ENCODE peak calls at places on chromosomes 4 and X, in six cellular contexts. One of them, this sample, is unnamed.
A peak's percentile ranks its signal among the peaks of the same experiment; 100 is the strongest.

GRCh38 chrX:123835661-123836371 is 24.0 kb upstream of the XIAP start:
- DNase-seq in HepG2: no peak
- DNase-seq in H1: no peak
- DNase-seq in endothelial cell of umbilical vein: peak; percentile 31
- DNase-seq in A549: peak; percentile 78
- DNase-seq in K562: no peak
- DNase-seq in this sample: no peak

GRCh38 chr4:184231573-184231972 is 13.9 kb upstream of the ENPP6 start:
- DNase-seq in HepG2: no peak
- DNase-seq in endothelial cell of umbilical vein: no peak
- DNase-seq in K562: no peak
- DNase-seq in H1: no peak
- DNase-seq in A549: no peak
- DNase-seq in this sample: no peak

GRCh38 chrX:109733658-109734022 is 583 bp upstream of the ACSL4 start:
- DNase-seq in endothelial cell of umbilical vein: no peak
- DNase-seq in H1: no peak
- DNase-seq in A549: no peak
- DNase-seq in K562: no peak
- DNase-seq in HepG2: no peak
- DNase-seq in this sample: no peak

GRCh38 chrX:26007462-26007861 is 130.7 kb upstream of the MAGEB18 start:
- DNase-seq in HepG2: no peak
- DNase-seq in A549: no peak
- DNase-seq in K562: no peak
- DNase-seq in H1: no peak
- DNase-seq in endothelial cell of umbilical vein: no peak
- DNase-seq in this sample: no peak

GRCh38 chr4:40255722-40256281 is 59.0 kb downstream of the RHOH start:
- DNase-seq in K562: no peak
- DNase-seq in endothelial cell of umbilical vein: peak; percentile 96
- DNase-seq in HepG2: peak; percentile 71
- DNase-seq in A549: peak; percentile 96
- DNase-seq in H1: no peak
- DNase-seq in this sample: no peak

GRCh38 chr4:118076958-118077766 is 42.9 kb downstream of the NDST3 start:
- DNase-seq in HepG2: peak; percentile 31
- DNase-seq in endothelial cell of umbilical vein: peak; percentile 24
- DNase-seq in H1: no peak
- DNase-seq in K562: no peak
- DNase-seq in A549: peak; percentile 21
- DNase-seq in this sample: peak; percentile 57

GRCh38 chr4:66577922-66578321 is 907.6 kb upstream of the EPHA5 start:
- DNase-seq in H1: no peak
- DNase-seq in endothelial cell of umbilical vein: no peak
- DNase-seq in A549: no peak
- DNase-seq in HepG2: no peak
- DNase-seq in K562: no peak
- DNase-seq in this sample: no peak

GRCh38 chr4:113411496-113411938 is 350.0 kb downstream of the CAMK2D start:
- DNase-seq in H1: no peak
- DNase-seq in HepG2: peak; percentile 15
- DNase-seq in K562: no peak
- DNase-seq in endothelial cell of umbilical vein: no peak
- DNase-seq in A549: peak; percentile 13
- DNase-seq in this sample: no peak

GRCh38 chr4:86960557-86960959 is 25.7 kb downstream of the AFF1 start:
- DNase-seq in endothelial cell of umbilical vein: no peak
- DNase-seq in H1: no peak
- DNase-seq in K562: peak; percentile 53
- DNase-seq in HepG2: peak; percentile 49
- DNase-seq in A549: no peak
- DNase-seq in this sample: no peak

GRCh38 chr4:86934147-86934771 is 552 bp upstream of the AFF1 start:
- DNase-seq in K562: no peak
- DNase-seq in endothelial cell of umbilical vein: no peak
- DNase-seq in A549: no peak
- DNase-seq in H1: no peak
- DNase-seq in HepG2: no peak
- DNase-seq in this sample: no peak

GRCh38 chrX:3262906-3263305 is 83.5 kb downstream of the MXRA5 start:
- DNase-seq in A549: peak; percentile 32
- DNase-seq in K562: no peak
- DNase-seq in H1: no peak
- DNase-seq in endothelial cell of umbilical vein: peak; percentile 76
- DNase-seq in HepG2: peak; percentile 6
- DNase-seq in this sample: no peak

GRCh38 chr4:86670298-86670697 is 76.2 kb downstream of the PTPN13 start:
- DNase-seq in H1: no peak
- DNase-seq in A549: no peak
- DNase-seq in K562: no peak
- DNase-seq in endothelial cell of umbilical vein: no peak
- DNase-seq in HepG2: no peak
- DNase-seq in this sample: no peak

GRCh38 chr4:95363966-95364365 is 184.8 kb downstream of the UNC5C start:
- DNase-seq in HepG2: no peak
- DNase-seq in endothelial cell of umbilical vein: peak; percentile 35
- DNase-seq in K562: no peak
- DNase-seq in A549: no peak
- DNase-seq in H1: no peak
- DNase-seq in this sample: no peak

GRCh38 chrX:53441531-53442321 is 7.6 kb upstream of the HSD17B10 start:
- DNase-seq in K562: no peak
- DNase-seq in endothelial cell of umbilical vein: peak; percentile 58
- DNase-seq in A549: peak; percentile 91
- DNase-seq in H1: no peak
- DNase-seq in HepG2: peak; percentile 62
- DNase-seq in this sample: peak; percentile 82

GRCh38 chr4:72295966-72296557 is 264.3 kb downstream of the NPFFR2 start:
- DNase-seq in HepG2: peak; percentile 20
- DNase-seq in endothelial cell of umbilical vein: peak; percentile 56
- DNase-seq in K562: peak; percentile 34
- DNase-seq in H1: no peak
- DNase-seq in A549: peak; percentile 31
- DNase-seq in this sample: no peak

GRCh38 chr4:154004859-154005520 is 216.1 kb upstream of the SFRP2 start:
- DNase-seq in K562: no peak
- DNase-seq in HepG2: no peak
- DNase-seq in H1: no peak
- DNase-seq in endothelial cell of umbilical vein: no peak
- DNase-seq in A549: no peak
- DNase-seq in this sample: no peak

GRCh38 chr4:27915822-27916221 is 1055.2 kb downstream of the STIM2 start:
- DNase-seq in K562: no peak
- DNase-seq in A549: no peak
- DNase-seq in H1: no peak
- DNase-seq in HepG2: no peak
- DNase-seq in endothelial cell of umbilical vein: no peak
- DNase-seq in this sample: no peak

GRCh38 chr4:6740347-6740746 is 24.4 kb downstream of the BLOC1S4 start:
- DNase-seq in A549: no peak
- DNase-seq in endothelial cell of umbilical vein: no peak
- DNase-seq in H1: no peak
- DNase-seq in HepG2: no peak
- DNase-seq in K562: no peak
- DNase-seq in this sample: no peak

GRCh38 chrX:10103023-10103422 is 53.8 kb upstream of the CLCN4 start:
- DNase-seq in HepG2: no peak
- DNase-seq in endothelial cell of umbilical vein: no peak
- DNase-seq in H1: no peak
- DNase-seq in K562: no peak
- DNase-seq in A549: no peak
- DNase-seq in this sample: no peak
- TF ChIP-seq JUN in HepG2: no peak
- TF ChIP-seq JUN in endothelial cell of umbilical vein: no peak
- TF ChIP-seq JUN in H1: no peak
- TF ChIP-seq JUN in K562: no peak
- TF ChIP-seq JUN in A549: no peak
- TF ChIP-seq JUN in this sample: no peak

DNA sequence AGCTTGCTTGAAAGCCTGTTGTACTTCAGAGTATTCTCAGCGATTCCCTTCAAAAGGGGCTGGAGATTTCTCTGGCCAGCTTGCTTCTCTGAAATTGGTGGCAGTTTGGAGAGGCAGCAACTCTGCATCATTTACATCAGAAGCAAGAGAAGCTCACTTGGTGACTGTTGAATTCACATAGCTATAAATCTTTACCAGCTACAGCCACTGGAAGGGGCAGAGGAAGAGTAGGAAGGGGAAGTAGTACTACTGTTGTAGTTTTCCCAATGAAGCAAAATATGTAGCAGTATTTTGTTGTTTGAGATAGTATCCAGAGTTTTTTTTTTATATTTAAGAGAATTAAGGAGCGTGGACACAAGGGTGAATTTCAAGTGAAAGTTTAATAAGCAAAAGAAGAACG is 2.8 kb downstream of the TENT5D start:
- DNase-seq in endothelial cell of umbilical vein: no peak
- DNase-seq in HepG2: no peak
- DNase-seq in K562: no peak
- DNase-seq in A549: no peak
- DNase-seq in H1: no peak
- DNase-seq in this sample: no peak
- TF ChIP-seq JUN in endothelial cell of umbilical vein: no peak
- TF ChIP-seq JUN in HepG2: no peak
- TF ChIP-seq JUN in K562: no peak
- TF ChIP-seq JUN in A549: no peak
- TF ChIP-seq JUN in H1: no peak
- TF ChIP-seq JUN in this sample: no peak

DNA sequence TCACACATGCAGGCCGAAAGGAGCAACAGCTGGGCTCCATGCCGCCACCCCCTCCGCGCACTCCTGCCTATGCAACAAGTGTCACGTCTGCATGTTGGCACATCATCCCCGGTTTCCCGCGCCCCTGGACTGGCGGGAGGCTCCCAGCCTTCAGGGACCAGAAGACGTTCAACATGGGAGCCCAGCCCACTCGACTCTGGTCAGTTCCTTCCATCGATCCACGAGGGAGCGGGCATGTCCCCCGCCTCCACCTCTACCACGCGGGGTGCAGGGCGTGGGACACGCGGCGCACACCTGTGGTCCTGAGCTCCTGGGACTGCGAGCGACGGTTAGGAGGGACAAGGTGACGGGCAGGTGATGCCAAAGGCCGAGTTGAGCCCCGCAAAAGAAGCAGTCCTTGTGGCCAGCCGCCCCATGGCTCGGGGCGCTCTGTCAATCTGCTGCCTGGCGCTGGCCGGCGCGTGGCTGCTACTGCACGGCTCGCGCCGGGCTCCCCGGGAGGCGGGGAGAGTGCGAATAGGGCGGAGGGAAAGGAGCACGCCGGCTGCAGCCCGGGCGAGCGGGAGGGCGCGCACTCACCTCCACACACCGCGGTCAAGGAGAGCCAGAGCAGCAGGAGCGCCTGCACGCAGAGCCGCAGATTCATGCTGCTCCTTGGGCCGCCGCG is 638 bp downstream of the APLN start:
- DNase-seq in H1: no peak
- DNase-seq in K562: no peak
- DNase-seq in HepG2: no peak
- DNase-seq in A549: peak; percentile 35
- DNase-seq in endothelial cell of umbilical vein: no peak
- DNase-seq in this sample: peak; percentile 20
- TF ChIP-seq JUN in H1: no peak
- TF ChIP-seq JUN in K562: no peak
- TF ChIP-seq JUN in HepG2: no peak
- TF ChIP-seq JUN in A549: no peak
- TF ChIP-seq JUN in endothelial cell of umbilical vein: no peak
- TF ChIP-seq JUN in this sample: no peak

GRCh38 chrX:17375361-17375630 is 296 bp downstream of the NHS start:
- DNase-seq in H1: no peak
- DNase-seq in endothelial cell of umbilical vein: no peak
- DNase-seq in HepG2: no peak
- DNase-seq in A549: no peak
- DNase-seq in K562: no peak
- DNase-seq in this sample: no peak

GRCh38 chrX:17373337-17373736 is 1.7 kb upstream of the NHS start:
- DNase-seq in HepG2: no peak
- DNase-seq in endothelial cell of umbilical vein: no peak
- DNase-seq in A549: no peak
- DNase-seq in H1: no peak
- DNase-seq in K562: no peak
- DNase-seq in this sample: no peak

GRCh38 chrX:17375631-17376380 is 806 bp downstream of the NHS start:
- DNase-seq in K562: no peak
- DNase-seq in HepG2: no peak
- DNase-seq in A549: peak; percentile 48
- DNase-seq in endothelial cell of umbilical vein: peak; percentile 15
- DNase-seq in H1: no peak
- DNase-seq in this sample: peak; percentile 38

GRCh38 chrX:17376381-17377046 is 1.5 kb downstream of the NHS start:
- DNase-seq in K562: no peak
- DNase-seq in H1: no peak
- DNase-seq in A549: peak; percentile 55
- DNase-seq in HepG2: no peak
- DNase-seq in endothelial cell of umbilical vein: no peak
- DNase-seq in this sample: no peak

GRCh38 chrX:17374619-17375360 is at the start of gene NHS:
- DNase-seq in HepG2: no peak
- DNase-seq in K562: peak; percentile 30
- DNase-seq in H1: peak; percentile 43
- DNase-seq in A549: peak; percentile 87
- DNase-seq in endothelial cell of umbilical vein: peak; percentile 15
- DNase-seq in this sample: peak; percentile 76
- TF ChIP-seq JUN in HepG2: no peak
- TF ChIP-seq JUN in K562: no peak
- TF ChIP-seq JUN in H1: no peak
- TF ChIP-seq JUN in A549: no peak
- TF ChIP-seq JUN in endothelial cell of umbilical vein: no peak
- TF ChIP-seq JUN in this sample: no peak

GRCh38 chr4:26788341-26788733 is 72.3 kb upstream of the STIM2 start:
- DNase-seq in K562: no peak
- DNase-seq in H1: no peak
- DNase-seq in endothelial cell of umbilical vein: no peak
- DNase-seq in HepG2: no peak
- DNase-seq in A549: no peak
- DNase-seq in this sample: no peak

GRCh38 chr4:26787461-26788340 is 72.9 kb upstream of the STIM2 start:
- DNase-seq in HepG2: peak; percentile 32
- DNase-seq in K562: peak; percentile 43
- DNase-seq in endothelial cell of umbilical vein: peak; percentile 52
- DNase-seq in H1: peak; percentile 64
- DNase-seq in A549: peak; percentile 50
- DNase-seq in this sample: peak; percentile 50

GRCh38 chr4:26785766-26786165 is 74.9 kb upstream of the STIM2 start:
- DNase-seq in endothelial cell of umbilical vein: peak; percentile 50
- DNase-seq in A549: no peak
- DNase-seq in HepG2: no peak
- DNase-seq in H1: no peak
- DNase-seq in K562: no peak
- DNase-seq in this sample: no peak

GRCh38 chr4:26785312-26785711 is 75.3 kb upstream of the STIM2 start:
- DNase-seq in endothelial cell of umbilical vein: no peak
- DNase-seq in HepG2: no peak
- DNase-seq in A549: no peak
- DNase-seq in H1: no peak
- DNase-seq in K562: no peak
- DNase-seq in this sample: no peak

DNA sequence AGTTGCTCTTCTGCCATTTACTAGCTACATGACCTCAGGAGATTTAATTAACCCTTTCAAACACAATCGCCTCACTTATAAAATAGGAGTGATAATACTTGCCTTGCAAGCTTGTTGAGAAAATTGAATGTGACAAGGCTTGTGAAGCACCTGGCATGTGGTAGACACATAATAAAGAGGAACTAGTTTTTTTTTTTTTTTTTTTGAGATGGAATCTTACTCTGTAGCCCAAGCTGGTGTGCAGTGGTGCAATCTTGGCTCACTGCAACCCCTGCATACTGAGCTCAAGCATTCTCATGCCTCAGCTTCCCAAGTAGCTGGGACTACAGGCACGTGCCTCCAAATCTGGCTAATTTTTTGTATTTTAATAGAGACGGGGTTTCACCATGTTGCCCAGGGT is 73.7 kb upstream of the STIM2 start:
- DNase-seq in H1: no peak
- DNase-seq in HepG2: no peak
- DNase-seq in K562: no peak
- DNase-seq in endothelial cell of umbilical vein: no peak
- DNase-seq in A549: no peak
- DNase-seq in this sample: no peak
- TF ChIP-seq JUN in H1: no peak
- TF ChIP-seq JUN in HepG2: no peak
- TF ChIP-seq JUN in K562: no peak
- TF ChIP-seq JUN in endothelial cell of umbilical vein: no peak
- TF ChIP-seq JUN in A549: no peak
- TF ChIP-seq JUN in this sample: no peak